ENCODE peak calls at places on chromosomes 7 and 10, in seven cellular contexts. Y is brain microvascular endothelial cell; T is thoracic aorta; I is activated effector memory CD4-positive, alpha-beta T cell treated with Interleukin-2 at 50 U/mL for 16 hours; U is amniotic stem cell; E is CD8-positive, alpha-beta T cell; W is astrocyte of the spinal cord. G is an unnamed sample.

GRCh38 chr7:79282882-79283602 is 170.4 kb downstream of the MAGI2 start:
- DNase-seq in Y (peak; percentile 39), T (no peak), I (no peak), U (peak; percentile 71), E (no peak), W (peak; percentile 76), G (no peak)

GRCh38 chr7:10239643-10240345 is 733.9 kb upstream of the PHF14 start:
- DNase-seq in Y (no peak), T (no peak), I (no peak), U (no peak), E (no peak), W (no peak), G (no peak)

GRCh38 chr7:116884691-116885090 is 22.3 kb downstream of the CAPZA2 start:
- DNase-seq in Y (no peak), T (no peak), I (no peak), U (no peak), E (no peak), W (no peak), G (no peak)

GRCh38 chr10:117168729-117169128 is 28.6 kb upstream of the KCNK18 start:
- DNase-seq in Y (no peak), T (no peak), I (no peak), U (no peak), E (no peak), W (no peak), G (no peak)

GRCh38 chr10:30935078-30935477 is 96.6 kb downstream of the ZNF438 start:
- DNase-seq in Y (no peak), T (no peak), I (no peak), U (no peak), E (no peak), W (no peak), G (no peak)

GRCh38 chr7:92611735-92612134 is 21.5 kb upstream of the FAM133B start:
- DNase-seq in Y (no peak), T (no peak), I (no peak), U (no peak), E (no peak), W (no peak), G (no peak)

GRCh38 chr10:70461397-70462348 is 16.9 kb upstream of the PALD1 start:
- DNase-seq in Y (peak; percentile 56), T (no peak), I (no peak), U (peak; percentile 24), E (peak; percentile 30), W (peak; percentile 50), G (peak; percentile 35)

GRCh38 chr7:132733860-132734259 is 157.6 kb upstream of the PLXNA4 start:
- DNase-seq in Y (no peak), T (no peak), I (no peak), U (no peak), E (no peak), W (no peak), G (no peak)

GRCh38 chr10:78589687-78590086 is 479.1 kb upstream of the ZMIZ1 start:
- DNase-seq in Y (no peak), T (no peak), I (no peak), U (no peak), E (no peak), W (no peak), G (no peak)

GRCh38 chr7:130480001-130480400 is 11.9 kb upstream of the MEST start:
- DNase-seq in Y (no peak), T (no peak), I (no peak), U (no peak), E (no peak), W (no peak), G (no peak)

GRCh38 chr10:101231912-101232689 is 2.8 kb upstream of the LBX1 start:
- DNase-seq in Y (no peak), T (no peak), I (no peak), U (no peak), E (no peak), W (no peak), G (no peak)

GRCh38 chr10:132036887-132037675 is 28.7 kb upstream of the JAKMIP3 start:
- DNase-seq in Y (no peak), T (no peak), I (no peak), U (no peak), E (no peak), W (no peak), G (no peak)

GRCh38 chr7:42192851-42193456 is 44.1 kb downstream of the GLI3 start:
- DNase-seq in Y (no peak), T (no peak), I (no peak), U (no peak), E (no peak), W (peak; percentile 63), G (no peak)

GRCh38 chr7:81190997-81191747 is 272.3 kb upstream of the SEMA3C start:
- DNase-seq in Y (peak; percentile 63), T (no peak), I (no peak), U (no peak), E (no peak), W (peak; percentile 28), G (no peak)

GRCh38 chr10:90859321-90859751 is 1.5 kb upstream of the HTR7 start:
- DNase-seq in Y (peak; percentile 53), T (no peak), I (no peak), U (peak; percentile 44), E (no peak), W (peak; percentile 67), G (no peak)

GRCh38 chr10:94131885-94132284 is 138.2 kb downstream of the PLCE1 start:
- DNase-seq in Y (no peak), T (no peak), I (no peak), U (no peak), E (no peak), W (peak; percentile 50), G (no peak)